ENCODE peak calls at places on chromosomes 3 and 15, in six cellular contexts. S is PC-3, D is glutamatergic neuron, F is RWPE2, M is GM23338, C is iPS-NIHi11. E is an unnamed sample.
A peak's percentile ranks its signal among the peaks of the same experiment; 100 is the strongest.

GRCh38 chr15:41417418-41417811 is 520 bp downstream of the RTF1 start:
- DNase-seq in S (peak; percentile 8), D (peak; percentile 55), F (peak; percentile 73), M (peak; percentile 64), C (peak; percentile 52), E (peak; percentile 90)

GRCh38 chr15:31352283-31352880 is 25.7 kb downstream of the KLF13 start:
- DNase-seq in S (no peak), D (no peak), F (no peak), M (no peak), C (no peak), E (no peak)

GRCh38 chr15:51775967-51776816 is 24.8 kb downstream of the TMOD2 start:
- DNase-seq in S (peak; percentile 64), D (peak; percentile 63), F (no peak), M (peak; percentile 91), C (peak; percentile 72), E (no peak)

GRCh38 chr15:75455982-75456531 is 4.6 kb upstream of the SIN3A start:
- DNase-seq in S (peak; percentile 51), D (no peak), F (no peak), M (peak; percentile 71), C (peak; percentile 64), E (no peak)

GRCh38 chr3:38723569-38724391 is 74.3 kb upstream of the SCN5A start:
- DNase-seq in S (no peak), D (no peak), F (no peak), M (no peak), C (no peak), E (no peak)

GRCh38 chr15:60003243-60004018 is 680 bp upstream of the FOXB1 start:
- DNase-seq in S (no peak), D (peak; percentile 50), F (no peak), M (no peak), C (no peak), E (no peak)

GRCh38 chr3:12347301-12347700 is 58.4 kb downstream of the PPARG start:
- DNase-seq in S (no peak), D (no peak), F (no peak), M (no peak), C (no peak), E (no peak)

GRCh38 chr3:53818221-53819162 is 27.7 kb downstream of the CHDH start:
- DNase-seq in S (no peak), D (peak; percentile 0), F (no peak), M (no peak), C (no peak), E (no peak)

GRCh38 chr3:140588558-140588957 is 89.3 kb upstream of the TRIM42 start:
- DNase-seq in S (no peak), D (no peak), F (no peak), M (peak; percentile 68), C (peak; percentile 46), E (no peak)

GRCh38 chr3:183317886-183318845 is 65.1 kb downstream of the B3GNT5 start:
- DNase-seq in S (peak; percentile 89), D (no peak), F (no peak), M (no peak), C (no peak), E (no peak)

GRCh38 chr15:79572691-79573340 is 140.7 kb downstream of the MINAR1 start:
- DNase-seq in S (no peak), D (no peak), F (no peak), M (no peak), C (no peak), E (no peak)

GRCh38 chr15:89332446-89332845 is 2.2 kb downstream of the POLG start:
- DNase-seq in S (peak; percentile 14), D (peak; percentile 47), F (no peak), M (peak; percentile 62), C (peak; percentile 74), E (no peak)

GRCh38 chr3:52896613-52897012 is 735 bp downstream of the STIMATE start:
- DNase-seq in S (peak; percentile 14), D (no peak), F (no peak), M (peak; percentile 77), C (peak; percentile 63), E (no peak)

GRCh38 chr15:48177383-48177874 is 666 bp downstream of the MYEF2 start:
- DNase-seq in S (peak; percentile 42), D (no peak), F (no peak), M (peak; percentile 51), C (no peak), E (no peak)

GRCh38 chr3:52108302-52109232 is 45.7 kb downstream of the POC1A start:
- DNase-seq in S (no peak), D (no peak), F (no peak), M (peak; percentile 19), C (no peak), E (peak; percentile 44)

GRCh38 chr15:58766290-58766689 is 4.8 kb upstream of the MINDY2 start:
- DNase-seq in S (no peak), D (no peak), F (no peak), M (no peak), C (no peak), E (no peak)

E was measured in chondrocyte.